ENCODE peak calls at places on chromosomes 12 and 14, in five cellular contexts. One of them, this sample, is unnamed.

GRCh38 chr14:94612174-94612573 is at the start of gene SERPINA3:
- DNase-seq in transverse colon: no peak
- DNase-seq in Panc1: no peak
- DNase-seq in GM23338: no peak
- DNase-seq in stomach: no peak
- DNase-seq in this sample: peak; percentile 67

GRCh38 chr12:99911076-99911475 is 73.7 kb downstream of the ANKS1B start:
- DNase-seq in Panc1: peak; percentile 61
- DNase-seq in GM23338: no peak
- DNase-seq in transverse colon: no peak
- DNase-seq in stomach: no peak
- DNase-seq in this sample: peak; percentile 70

GRCh38 chr12:14994610-14995009 is 21.8 kb downstream of the PDE6H start:
- DNase-seq in Panc1: no peak
- DNase-seq in transverse colon: no peak
- DNase-seq in stomach: no peak
- DNase-seq in GM23338: no peak
- DNase-seq in this sample: no peak

GRCh38 chr12:73106296-73106695 is 834.1 kb downstream of the TRHDE start:
- DNase-seq in Panc1: no peak
- DNase-seq in stomach: no peak
- DNase-seq in transverse colon: no peak
- DNase-seq in GM23338: peak; percentile 15
- DNase-seq in this sample: no peak

GRCh38 chr12:103858335-103858734 is 17.3 kb upstream of the NT5DC3 start:
- DNase-seq in Panc1: no peak
- DNase-seq in GM23338: no peak
- DNase-seq in transverse colon: no peak
- DNase-seq in stomach: no peak
- DNase-seq in this sample: no peak

GRCh38 chr14:104130974-104131651 is 7.3 kb upstream of the KIF26A start:
- DNase-seq in Panc1: no peak
- DNase-seq in stomach: peak; percentile 82
- DNase-seq in GM23338: peak; percentile 69
- DNase-seq in transverse colon: peak; percentile 66
- DNase-seq in this sample: peak; percentile 62

GRCh38 chr14:78143489-78144145 is 26.6 kb upstream of the NRXN3 start:
- DNase-seq in GM23338: no peak
- DNase-seq in transverse colon: no peak
- DNase-seq in Panc1: no peak
- DNase-seq in stomach: no peak
- DNase-seq in this sample: no peak

GRCh38 chr14:70213721-70214282 is 25.1 kb upstream of the SLC8A3 start:
- DNase-seq in transverse colon: no peak
- DNase-seq in GM23338: no peak
- DNase-seq in Panc1: no peak
- DNase-seq in stomach: no peak
- DNase-seq in this sample: no peak

GRCh38 chr14:21026988-21027315 is 2.1 kb upstream of the NDRG2 start:
- DNase-seq in stomach: no peak
- DNase-seq in Panc1: no peak
- DNase-seq in transverse colon: no peak
- DNase-seq in GM23338: peak; percentile 37
- DNase-seq in this sample: no peak

GRCh38 chr12:116592116-116592637 is 33.0 kb downstream of the MAP1LC3B2 start:
- DNase-seq in GM23338: no peak
- DNase-seq in stomach: peak; percentile 84
- DNase-seq in transverse colon: peak; percentile 36
- DNase-seq in Panc1: no peak
- DNase-seq in this sample: no peak

GRCh38 chr14:31703056-31703455 is 141.9 kb downstream of the NUBPL start:
- DNase-seq in stomach: no peak
- DNase-seq in GM23338: no peak
- DNase-seq in Panc1: no peak
- DNase-seq in transverse colon: no peak
- DNase-seq in this sample: no peak

GRCh38 chr12:122851820-122852219 is 16.6 kb downstream of the HIP1R start:
- DNase-seq in transverse colon: no peak
- DNase-seq in GM23338: no peak
- DNase-seq in Panc1: no peak
- DNase-seq in stomach: no peak
- DNase-seq in this sample: peak; percentile 66

GRCh38 chr12:6980740-6981139 is 10.0 kb downstream of the EMG1 start:
- DNase-seq in GM23338: no peak
- DNase-seq in Panc1: no peak
- DNase-seq in stomach: no peak
- DNase-seq in transverse colon: no peak
- DNase-seq in this sample: no peak
- H3K4me1 ChIP-seq in GM23338: no peaks in the 10 kb centered on the region
- H3K4me1 ChIP-seq in Panc1: no peaks in the 10 kb centered on the region
- H3K4me1 ChIP-seq in stomach: peaks cover 39% of the 10 kb centered on the region
- H3K4me1 ChIP-seq in transverse colon: no peaks in the 10 kb centered on the region
- H3K4me1 ChIP-seq in this sample: no peaks in the 10 kb centered on the region

GRCh38 chr14:50823763-50824636 is 7.0 kb downstream of the NIN start:
- DNase-seq in transverse colon: no peak
- DNase-seq in GM23338: peak; percentile 23
- DNase-seq in stomach: peak; percentile 64
- DNase-seq in Panc1: no peak
- DNase-seq in this sample: no peak
- TF ChIP-seq POLR2AphosphoS5 in transverse colon: no peak
- TF ChIP-seq POLR2AphosphoS5 in GM23338: no peak
- TF ChIP-seq POLR2AphosphoS5 in stomach: no peak
- TF ChIP-seq POLR2AphosphoS5 in Panc1: no peak
- TF ChIP-seq POLR2AphosphoS5 in this sample: no peak

DNA sequence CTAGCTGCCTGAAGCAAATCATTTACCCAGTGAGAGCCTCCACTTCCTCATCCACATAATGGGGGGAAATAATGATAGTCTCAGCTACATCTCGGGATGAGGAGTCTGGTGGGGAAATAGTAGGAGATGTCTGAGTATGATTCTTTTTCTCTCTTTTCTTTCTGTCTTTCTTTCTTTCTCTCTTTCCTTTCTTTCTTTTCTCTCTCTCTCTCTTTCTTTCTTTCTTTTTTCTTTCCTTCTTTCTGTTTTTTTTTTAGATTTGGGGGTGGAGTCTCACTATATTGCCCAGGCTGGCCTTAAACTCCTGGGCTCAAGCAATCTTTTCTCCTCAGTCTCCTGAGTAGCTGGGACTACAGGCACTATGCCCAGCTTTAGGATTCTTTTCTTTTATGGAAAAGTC is 12.8 kb downstream of the HOXC4 start:
- DNase-seq in Panc1: no peak
- DNase-seq in transverse colon: no peak
- DNase-seq in stomach: no peak
- DNase-seq in GM23338: no peak
- DNase-seq in this sample: no peak
- H3K4me1 ChIP-seq in Panc1: peaks cover 6% of the 10 kb centered on the region
- H3K4me1 ChIP-seq in transverse colon: no peaks in the 10 kb centered on the region
- H3K4me1 ChIP-seq in stomach: peaks cover 12% of the 10 kb centered on the region
- H3K4me1 ChIP-seq in GM23338: peaks cover 13% of the 10 kb centered on the region
- H3K4me1 ChIP-seq in this sample: peaks cover 7% of the 10 kb centered on the region

GRCh38 chr12:100927825-100928224 is 133.2 kb downstream of the ANO4 start:
- DNase-seq in transverse colon: no peak
- DNase-seq in stomach: no peak
- DNase-seq in GM23338: no peak
- DNase-seq in Panc1: no peak
- DNase-seq in this sample: no peak

DNA sequence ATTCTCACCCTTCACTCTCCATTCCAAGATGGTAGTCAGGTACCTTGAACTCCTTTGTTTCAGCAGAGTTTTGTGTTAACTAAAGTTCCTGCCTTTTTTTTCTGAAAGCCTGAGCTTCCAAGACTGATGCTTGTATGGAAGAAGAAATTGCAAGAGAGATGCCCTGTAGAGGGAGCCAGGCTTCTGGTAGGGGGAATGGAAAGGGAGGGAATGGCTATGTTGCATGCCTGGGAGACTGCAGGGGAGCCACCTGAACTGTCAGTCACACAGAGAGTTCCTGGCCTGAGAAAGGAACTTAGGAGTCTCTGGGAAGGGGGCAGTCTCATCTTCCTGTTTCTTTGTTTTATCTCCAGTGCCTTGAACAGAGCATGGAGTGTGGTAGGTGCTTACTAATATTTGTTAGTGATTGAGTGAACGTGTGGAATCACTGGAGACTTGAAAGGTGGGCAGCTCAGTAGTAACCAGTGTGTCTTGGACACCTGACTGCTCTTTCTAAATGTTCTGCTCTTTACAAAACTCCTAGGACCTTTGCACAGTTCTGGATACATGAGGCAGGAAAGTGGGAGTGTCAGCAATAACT is 132.2 kb downstream of the ANO4 start:
- DNase-seq in Panc1: no peak
- DNase-seq in stomach: no peak
- DNase-seq in GM23338: peak; percentile 94
- DNase-seq in transverse colon: peak; percentile 8
- DNase-seq in this sample: no peak
- TF ChIP-seq POLR2AphosphoS5 in Panc1: no peak
- TF ChIP-seq POLR2AphosphoS5 in stomach: no peak
- TF ChIP-seq POLR2AphosphoS5 in GM23338: no peak
- TF ChIP-seq POLR2AphosphoS5 in transverse colon: no peak
- TF ChIP-seq POLR2AphosphoS5 in this sample: no peak

DNA sequence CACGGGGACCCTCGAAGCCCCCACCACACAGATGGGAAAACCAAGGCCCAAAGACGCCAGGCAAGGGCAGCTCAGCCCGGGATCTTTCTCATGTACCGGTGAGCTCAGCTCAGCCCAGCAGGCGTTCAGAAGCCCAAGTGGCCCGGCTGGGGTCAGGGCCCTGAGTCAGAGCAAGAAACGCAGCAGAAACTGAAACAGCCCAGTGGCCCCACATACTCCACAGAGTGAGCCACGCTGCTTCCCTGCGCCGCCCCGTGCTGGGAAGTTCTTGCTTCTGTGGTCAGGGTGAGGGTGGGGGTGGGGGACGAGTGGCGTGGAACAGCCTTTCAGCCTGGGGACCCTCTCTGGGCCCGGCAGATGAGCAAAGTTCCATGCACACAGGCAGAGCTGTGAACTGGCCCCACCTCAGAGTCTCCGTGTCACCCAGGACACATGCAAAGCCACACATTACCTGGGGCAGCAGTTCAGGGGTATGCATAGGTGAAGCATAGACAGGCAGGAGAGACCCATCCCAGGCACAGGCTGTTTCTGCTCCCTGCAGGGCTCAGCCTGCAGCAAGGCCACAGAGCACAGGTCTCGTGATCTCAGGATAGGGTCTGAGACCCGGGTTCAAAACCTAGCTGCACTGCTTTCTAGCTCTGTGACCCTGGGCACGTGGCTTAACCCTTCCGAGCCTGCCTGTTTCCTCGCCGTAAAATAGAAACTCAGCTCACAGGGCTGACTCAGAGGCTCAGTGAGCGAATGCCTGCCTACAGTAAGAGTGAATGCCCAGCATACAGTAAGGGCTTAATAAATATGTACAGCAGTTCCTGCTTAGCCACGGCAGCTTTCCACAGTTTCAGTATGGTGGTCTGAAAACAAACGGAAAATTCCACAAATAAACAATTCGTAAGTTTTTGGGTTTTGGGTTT is 21.6 kb downstream of the NCOR2 start:
- DNase-seq in transverse colon: peak; percentile 64
- DNase-seq in Panc1: no peak
- DNase-seq in stomach: no peak
- DNase-seq in GM23338: no peak
- DNase-seq in this sample: no peak
- H3K4me1 ChIP-seq in transverse colon: peaks cover 48% of the 10 kb centered on the region
- H3K4me1 ChIP-seq in Panc1: peaks cover 86% of the 10 kb centered on the region
- H3K4me1 ChIP-seq in stomach: peaks cover 87% of the 10 kb centered on the region
- H3K4me1 ChIP-seq in GM23338: peaks cover 40% of the 10 kb centered on the region
- H3K4me1 ChIP-seq in this sample: peaks cover 75% of the 10 kb centered on the region